ENCODE peak calls at places on chromosomes 3 and 15, in six cellular contexts. One of them, this sample, is unnamed.

GRCh38 chr3:57164217-57164605 is 942 bp downstream of the IL17RD start:
- DNase-seq in fibroblast of mammary gland: peak
- DNase-seq in progenitor cell of endocrine pancreas: no peak
- DNase-seq in GM13976: peak
- DNase-seq in GM23338: no peak
- DNase-seq in neural crest cell: peak
- DNase-seq in this sample: no peak

GRCh38 chr3:45218578-45219390 is 7.3 kb downstream of the TMEM158 start:
- DNase-seq in GM23338: no peak
- DNase-seq in GM13976: no peak
- DNase-seq in neural crest cell: no peak
- DNase-seq in fibroblast of mammary gland: peak
- DNase-seq in progenitor cell of endocrine pancreas: no peak
- DNase-seq in this sample: no peak

GRCh38 chr3:49998326-49998725 is 58.4 kb downstream of the RBM6 start:
- DNase-seq in GM23338: no peak
- DNase-seq in GM13976: no peak
- DNase-seq in progenitor cell of endocrine pancreas: no peak
- DNase-seq in neural crest cell: no peak
- DNase-seq in fibroblast of mammary gland: peak
- DNase-seq in this sample: no peak

GRCh38 chr15:61938249-61938648 is 122.0 kb downstream of the VPS13C start:
- DNase-seq in GM23338: peak
- DNase-seq in fibroblast of mammary gland: no peak
- DNase-seq in GM13976: no peak
- DNase-seq in progenitor cell of endocrine pancreas: no peak
- DNase-seq in neural crest cell: no peak
- DNase-seq in this sample: no peak

GRCh38 chr3:58575986-58576652 is 1.1 kb downstream of the FAM107A start:
- DNase-seq in progenitor cell of endocrine pancreas: no peak
- DNase-seq in GM23338: no peak
- DNase-seq in GM13976: no peak
- DNase-seq in fibroblast of mammary gland: no peak
- DNase-seq in neural crest cell: no peak
- DNase-seq in this sample: no peak

GRCh38 chr15:62472616-62473299 is 307.7 kb upstream of the C2CD4B start:
- DNase-seq in GM13976: no peak
- DNase-seq in GM23338: no peak
- DNase-seq in neural crest cell: no peak
- DNase-seq in fibroblast of mammary gland: no peak
- DNase-seq in progenitor cell of endocrine pancreas: no peak
- DNase-seq in this sample: no peak

GRCh38 chr3:99938270-99938955 is 120.8 kb downstream of the CMSS1 start:
- DNase-seq in neural crest cell: no peak
- DNase-seq in GM23338: no peak
- DNase-seq in progenitor cell of endocrine pancreas: no peak
- DNase-seq in fibroblast of mammary gland: peak
- DNase-seq in GM13976: peak
- DNase-seq in this sample: peak

GRCh38 chr3:115217678-115218451 is 70.8 kb upstream of the ZBTB20 start:
- DNase-seq in GM13976: peak
- DNase-seq in neural crest cell: peak
- DNase-seq in fibroblast of mammary gland: peak
- DNase-seq in progenitor cell of endocrine pancreas: no peak
- DNase-seq in GM23338: peak
- DNase-seq in this sample: peak

GRCh38 chr15:92810418-92811138 is 89.5 kb upstream of the CHD2 start:
- DNase-seq in progenitor cell of endocrine pancreas: no peak
- DNase-seq in neural crest cell: peak
- DNase-seq in fibroblast of mammary gland: peak
- DNase-seq in GM13976: no peak
- DNase-seq in GM23338: peak
- DNase-seq in this sample: peak

GRCh38 chr3:88057650-88058321 is 1.0 kb downstream of the CGGBP1 start:
- DNase-seq in GM23338: no peak
- DNase-seq in fibroblast of mammary gland: peak
- DNase-seq in neural crest cell: no peak
- DNase-seq in GM13976: no peak
- DNase-seq in progenitor cell of endocrine pancreas: no peak
- DNase-seq in this sample: no peak

GRCh38 chr3:16697437-16698258 is 92.4 kb upstream of the DAZL start:
- DNase-seq in progenitor cell of endocrine pancreas: no peak
- DNase-seq in GM23338: peak
- DNase-seq in fibroblast of mammary gland: peak
- DNase-seq in GM13976: no peak
- DNase-seq in neural crest cell: no peak
- DNase-seq in this sample: no peak

GRCh38 chr15:88539441-88539840 is 7.0 kb downstream of the DET1 start:
- DNase-seq in GM23338: no peak
- DNase-seq in progenitor cell of endocrine pancreas: no peak
- DNase-seq in GM13976: no peak
- DNase-seq in neural crest cell: no peak
- DNase-seq in fibroblast of mammary gland: no peak
- DNase-seq in this sample: no peak

GRCh38 chr15:63234479-63234878 is 42.9 kb upstream of the APH1B start:
- DNase-seq in progenitor cell of endocrine pancreas: no peak
- DNase-seq in GM13976: no peak
- DNase-seq in GM23338: peak
- DNase-seq in neural crest cell: no peak
- DNase-seq in fibroblast of mammary gland: peak
- DNase-seq in this sample: no peak

GRCh38 chr3:117011687-117012250 is 302.2 kb downstream of the TUSC7 start:
- DNase-seq in progenitor cell of endocrine pancreas: no peak
- DNase-seq in fibroblast of mammary gland: peak
- DNase-seq in neural crest cell: no peak
- DNase-seq in GM13976: no peak
- DNase-seq in GM23338: no peak
- DNase-seq in this sample: no peak

GRCh38 chr15:59168536-59168935 is 38.1 kb upstream of the LDHAL6B start:
- DNase-seq in fibroblast of mammary gland: peak
- DNase-seq in progenitor cell of endocrine pancreas: no peak
- DNase-seq in GM23338: no peak
- DNase-seq in neural crest cell: no peak
- DNase-seq in GM13976: no peak
- DNase-seq in this sample: no peak

GRCh38 chr3:13470894-13471574 is 9.1 kb upstream of the HDAC11 start:
- DNase-seq in GM13976: no peak
- DNase-seq in fibroblast of mammary gland: no peak
- DNase-seq in progenitor cell of endocrine pancreas: no peak
- DNase-seq in GM23338: no peak
- DNase-seq in neural crest cell: no peak
- DNase-seq in this sample: no peak

GRCh38 chr3:42257007-42257406 is 9.0 kb downstream of the CCK start:
- DNase-seq in fibroblast of mammary gland: no peak
- DNase-seq in GM23338: no peak
- DNase-seq in neural crest cell: no peak
- DNase-seq in GM13976: no peak
- DNase-seq in progenitor cell of endocrine pancreas: no peak
- DNase-seq in this sample: no peak

GRCh38 chr3:134904796-134905646 is 110.0 kb downstream of the EPHB1 start:
- DNase-seq in GM13976: no peak
- DNase-seq in GM23338: peak
- DNase-seq in neural crest cell: no peak
- DNase-seq in fibroblast of mammary gland: no peak
- DNase-seq in progenitor cell of endocrine pancreas: no peak
- DNase-seq in this sample: no peak

GRCh38 chr15:74036271-74037170 is 42.0 kb downstream of the PML start:
- DNase-seq in progenitor cell of endocrine pancreas: peak
- DNase-seq in fibroblast of mammary gland: peak
- DNase-seq in GM13976: peak
- DNase-seq in neural crest cell: peak
- DNase-seq in GM23338: peak
- DNase-seq in this sample: no peak

GRCh38 chr3:43855674-43856299 is 165.0 kb downstream of the ABHD5 start:
- DNase-seq in GM13976: peak
- DNase-seq in fibroblast of mammary gland: peak
- DNase-seq in neural crest cell: peak
- DNase-seq in progenitor cell of endocrine pancreas: peak
- DNase-seq in GM23338: peak
- DNase-seq in this sample: peak

GRCh38 chr15:63772531-63772930 is 61.2 kb downstream of the HERC1 start:
- DNase-seq in GM13976: no peak
- DNase-seq in fibroblast of mammary gland: no peak
- DNase-seq in neural crest cell: no peak
- DNase-seq in progenitor cell of endocrine pancreas: no peak
- DNase-seq in GM23338: no peak
- DNase-seq in this sample: no peak

GRCh38 chr15:99149366-99149765 is 44.5 kb downstream of the SYNM start:
- DNase-seq in GM23338: no peak
- DNase-seq in fibroblast of mammary gland: no peak
- DNase-seq in progenitor cell of endocrine pancreas: no peak
- DNase-seq in neural crest cell: no peak
- DNase-seq in GM13976: no peak
- DNase-seq in this sample: no peak

GRCh38 chr15:100732359-100733055 is 130.1 kb downstream of the ASB7 start:
- DNase-seq in GM13976: no peak
- DNase-seq in GM23338: no peak
- DNase-seq in progenitor cell of endocrine pancreas: no peak
- DNase-seq in fibroblast of mammary gland: no peak
- DNase-seq in neural crest cell: no peak
- DNase-seq in this sample: no peak

GRCh38 chr3:13557417-13557816 is 8.5 kb downstream of the FBLN2 start:
- DNase-seq in GM13976: no peak
- DNase-seq in neural crest cell: no peak
- DNase-seq in fibroblast of mammary gland: no peak
- DNase-seq in GM23338: no peak
- DNase-seq in progenitor cell of endocrine pancreas: no peak
- DNase-seq in this sample: no peak

GRCh38 chr3:147364771-147365170 is 41.6 kb downstream of the ZIC4 start:
- DNase-seq in GM23338: no peak
- DNase-seq in neural crest cell: no peak
- DNase-seq in GM13976: no peak
- DNase-seq in fibroblast of mammary gland: no peak
- DNase-seq in progenitor cell of endocrine pancreas: no peak
- DNase-seq in this sample: no peak

GRCh38 chr15:79352206-79352605 is 41.3 kb downstream of the TMED3 start:
- DNase-seq in fibroblast of mammary gland: no peak
- DNase-seq in GM13976: no peak
- DNase-seq in neural crest cell: no peak
- DNase-seq in progenitor cell of endocrine pancreas: no peak
- DNase-seq in GM23338: no peak
- DNase-seq in this sample: no peak

GRCh38 chr15:92000709-92001108 is 147.2 kb downstream of the SLCO3A1 start:
- DNase-seq in progenitor cell of endocrine pancreas: no peak
- DNase-seq in fibroblast of mammary gland: no peak
- DNase-seq in neural crest cell: peak
- DNase-seq in GM13976: no peak
- DNase-seq in GM23338: peak
- DNase-seq in this sample: no peak

GRCh38 chr3:178771511-178771910 is 235.3 kb downstream of the KCNMB2 start:
- DNase-seq in fibroblast of mammary gland: no peak
- DNase-seq in GM13976: no peak
- DNase-seq in GM23338: no peak
- DNase-seq in progenitor cell of endocrine pancreas: no peak
- DNase-seq in neural crest cell: no peak
- DNase-seq in this sample: no peak

GRCh38 chr3:107928084-107928445 is 162.8 kb downstream of the CD47 start:
- DNase-seq in progenitor cell of endocrine pancreas: no peak
- DNase-seq in GM13976: peak
- DNase-seq in GM23338: peak
- DNase-seq in neural crest cell: no peak
- DNase-seq in fibroblast of mammary gland: peak
- DNase-seq in this sample: no peak

GRCh38 chr3:184788751-184789150 is 23.2 kb upstream of the VPS8 start:
- DNase-seq in neural crest cell: no peak
- DNase-seq in progenitor cell of endocrine pancreas: no peak
- DNase-seq in GM13976: no peak
- DNase-seq in GM23338: no peak
- DNase-seq in fibroblast of mammary gland: no peak
- DNase-seq in this sample: no peak

GRCh38 chr3:8554725-8555621 is 53.4 kb downstream of the LMCD1 start:
- DNase-seq in progenitor cell of endocrine pancreas: no peak
- DNase-seq in GM13976: no peak
- DNase-seq in neural crest cell: peak
- DNase-seq in GM23338: peak
- DNase-seq in fibroblast of mammary gland: peak
- DNase-seq in this sample: no peak

GRCh38 chr15:67422296-67422695 is 98.6 kb upstream of the C15orf61 start:
- DNase-seq in neural crest cell: no peak
- DNase-seq in GM23338: no peak
- DNase-seq in fibroblast of mammary gland: no peak
- DNase-seq in progenitor cell of endocrine pancreas: no peak
- DNase-seq in GM13976: no peak
- DNase-seq in this sample: no peak
- TF ChIP-seq CTCF in neural crest cell: no peak
- TF ChIP-seq CTCF in GM23338: peak
- TF ChIP-seq CTCF in fibroblast of mammary gland: no peak
- TF ChIP-seq CTCF in progenitor cell of endocrine pancreas: no peak
- TF ChIP-seq CTCF in GM13976: no peak
- TF ChIP-seq CTCF in this sample: peak

GRCh38 chr15:51782357-51782896 is 31.0 kb downstream of the TMOD2 start:
- DNase-seq in progenitor cell of endocrine pancreas: no peak
- DNase-seq in fibroblast of mammary gland: peak
- DNase-seq in GM13976: peak
- DNase-seq in neural crest cell: no peak
- DNase-seq in GM23338: peak
- DNase-seq in this sample: no peak
- TF ChIP-seq CTCF in progenitor cell of endocrine pancreas: peak
- TF ChIP-seq CTCF in fibroblast of mammary gland: peak
- TF ChIP-seq CTCF in GM13976: no peak
- TF ChIP-seq CTCF in neural crest cell: peak
- TF ChIP-seq CTCF in GM23338: peak
- TF ChIP-seq CTCF in this sample: no peak

GRCh38 chr3:61894988-61895935 is 333.9 kb downstream of the PTPRG start:
- DNase-seq in GM23338: peak
- DNase-seq in GM13976: peak
- DNase-seq in progenitor cell of endocrine pancreas: no peak
- DNase-seq in neural crest cell: no peak
- DNase-seq in fibroblast of mammary gland: peak
- DNase-seq in this sample: peak
- TF ChIP-seq CTCF in GM23338: peak
- TF ChIP-seq CTCF in GM13976: no peak
- TF ChIP-seq CTCF in progenitor cell of endocrine pancreas: no peak
- TF ChIP-seq CTCF in neural crest cell: no peak
- TF ChIP-seq CTCF in fibroblast of mammary gland: peak
- TF ChIP-seq CTCF in this sample: no peak

GRCh38 chr15:90883971-90884718 is at the start of gene FES:
- DNase-seq in GM13976: peak
- DNase-seq in progenitor cell of endocrine pancreas: no peak
- DNase-seq in GM23338: peak
- DNase-seq in neural crest cell: peak
- DNase-seq in fibroblast of mammary gland: no peak
- DNase-seq in this sample: peak

GRCh38 chr15:90884719-90885431 is 571 bp downstream of the FES start:
- DNase-seq in neural crest cell: no peak
- DNase-seq in progenitor cell of endocrine pancreas: no peak
- DNase-seq in GM13976: no peak
- DNase-seq in GM23338: no peak
- DNase-seq in fibroblast of mammary gland: no peak
- DNase-seq in this sample: no peak

GRCh38 chr15:90885432-90886290 is 1.4 kb downstream of the FES start:
- DNase-seq in progenitor cell of endocrine pancreas: peak
- DNase-seq in fibroblast of mammary gland: peak
- DNase-seq in GM23338: peak
- DNase-seq in GM13976: peak
- DNase-seq in neural crest cell: peak
- DNase-seq in this sample: peak

GRCh38 chr15:90887037-90887481 is 2.8 kb downstream of the FES start:
- DNase-seq in fibroblast of mammary gland: no peak
- DNase-seq in GM23338: no peak
- DNase-seq in GM13976: no peak
- DNase-seq in progenitor cell of endocrine pancreas: no peak
- DNase-seq in neural crest cell: no peak
- DNase-seq in this sample: no peak

GRCh38 chr15:90886291-90886614 is 1.9 kb downstream of the FES start:
- DNase-seq in GM13976: no peak
- DNase-seq in neural crest cell: no peak
- DNase-seq in GM23338: no peak
- DNase-seq in progenitor cell of endocrine pancreas: no peak
- DNase-seq in fibroblast of mammary gland: no peak
- DNase-seq in this sample: no peak
- TF ChIP-seq CTCF in GM13976: no peak
- TF ChIP-seq CTCF in neural crest cell: peak
- TF ChIP-seq CTCF in GM23338: no peak
- TF ChIP-seq CTCF in progenitor cell of endocrine pancreas: peak
- TF ChIP-seq CTCF in fibroblast of mammary gland: no peak
- TF ChIP-seq CTCF in this sample: no peak

This sample was measured in GM13977.